ENCODE peak calls at places on chromosomes 13 and 19, in five cellular contexts. X, H, K, O and J are unnamed samples.

GRCh38 chr13:21670883-21671792 is at the start of gene FGF9:
- DNase-seq in X (peak), H (peak), K (peak), O (peak), J (peak)

GRCh38 chr13:84479656-84480055 is 597.4 kb upstream of the SLITRK1 start:
- DNase-seq in X (peak), H (no peak), K (no peak), O (no peak), J (no peak)

GRCh38 chr13:95937700-95938320 is 115.4 kb downstream of the UGGT2 start:
- DNase-seq in X (no peak), H (no peak), K (no peak), O (no peak), J (no peak)

GRCh38 chr13:23378009-23378632 is 55.4 kb downstream of the SACS start:
- DNase-seq in X (peak), H (peak), K (no peak), O (peak), J (no peak)

GRCh38 chr19:48603449-48603848 is 3.1 kb upstream of the SPACA4 start:
- DNase-seq in X (no peak), H (no peak), K (no peak), O (no peak), J (no peak)

GRCh38 chr13:72489751-72490150 is 237.7 kb downstream of the MZT1 start:
- DNase-seq in X (no peak), H (no peak), K (no peak), O (no peak), J (no peak)

GRCh38 chr13:103308700-103309099 is 242.5 kb upstream of the SLC10A2 start:
- DNase-seq in X (no peak), H (no peak), K (no peak), O (no peak), J (no peak)

GRCh38 chr13:36850790-36851438 is 31.9 kb downstream of the RFXAP start:
- DNase-seq in X (no peak), H (no peak), K (peak), O (peak), J (no peak)

GRCh38 chr13:19185086-19185864 is 3.7 kb upstream of the TUBA3C start:
- DNase-seq in X (no peak), H (no peak), K (no peak), O (no peak), J (no peak)

GRCh38 chr13:73717632-73718031 is 416.6 kb downstream of the KLF12 start:
- DNase-seq in X (peak), H (peak), K (no peak), O (no peak), J (no peak)

GRCh38 chr13:60329221-60329983 is 67.6 kb upstream of the TDRD3 start:
- DNase-seq in X (peak), H (peak), K (peak), O (peak), J (peak)

DNA sequence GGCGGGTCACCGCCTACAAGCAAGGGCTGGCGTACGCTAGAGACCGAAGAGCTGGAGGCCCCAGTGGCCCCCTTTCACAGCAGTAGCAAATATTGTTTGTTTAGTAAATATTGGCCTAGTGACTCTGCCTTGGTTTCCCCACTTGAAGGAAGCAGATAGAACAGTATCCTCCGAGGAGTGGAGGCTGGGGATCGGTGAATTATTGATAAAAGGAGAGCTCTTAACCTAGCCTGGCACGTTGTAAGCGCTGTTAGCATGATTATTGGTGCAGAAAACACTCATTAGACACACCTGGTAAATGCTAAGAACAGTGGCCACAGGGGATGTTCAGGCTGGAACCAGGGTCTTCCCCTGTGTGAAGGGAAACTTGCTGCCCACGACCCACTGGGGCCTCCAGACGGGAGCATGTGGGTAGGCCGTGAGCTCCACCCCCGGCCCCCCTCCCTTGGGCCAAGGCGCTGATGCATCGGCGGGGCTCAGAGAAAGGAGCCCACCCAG is 2.2 kb downstream of the IER2 start:
- DNase-seq in X (no peak), H (no peak), K (no peak), O (peak), J (no peak)
- H4K91ac ChIP-seq in X (peak), H (peak), K (peak), O (peak), J (no peak)

GRCh38 chr13:110867380-110867779 is 47.5 kb downstream of the ANKRD10 start:
- DNase-seq in X (no peak), H (no peak), K (peak), O (no peak), J (no peak)

GRCh38 chr13:110869805-110870706 is 44.8 kb downstream of the ANKRD10 start:
- DNase-seq in X (peak), H (peak), K (peak), O (peak), J (no peak)

GRCh38 chr13:110869231-110869804 is 45.6 kb downstream of the ANKRD10 start:
- DNase-seq in X (no peak), H (no peak), K (no peak), O (peak), J (no peak)

GRCh38 chr13:110866491-110867170 is 48.2 kb downstream of the ANKRD10 start:
- DNase-seq in X (no peak), H (no peak), K (peak), O (no peak), J (no peak)

DNA sequence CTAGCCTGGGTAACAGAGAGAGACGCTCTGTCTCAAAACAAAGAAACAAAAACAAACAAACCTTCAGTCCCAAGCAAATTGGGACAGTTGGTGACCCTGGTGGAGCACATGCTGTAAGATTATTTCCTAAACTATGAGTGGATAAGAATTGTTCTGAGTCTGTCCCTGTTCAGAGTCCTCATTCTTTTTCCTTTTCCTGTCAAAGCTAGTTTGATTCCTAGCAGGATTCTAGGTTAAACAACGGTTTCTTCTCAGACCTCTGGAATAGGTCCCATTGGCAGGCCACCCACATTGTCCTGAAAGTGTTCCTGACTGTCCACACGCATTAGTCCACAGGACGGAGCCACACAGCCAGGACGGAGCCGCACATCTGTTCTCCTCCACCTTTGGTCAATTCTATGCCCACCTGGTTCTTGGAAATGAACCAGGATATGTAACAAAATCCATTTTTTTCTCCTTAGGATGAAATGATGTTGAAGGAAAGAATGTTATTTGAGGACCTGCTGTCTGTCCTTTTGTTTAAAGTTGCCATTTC is 46.2 kb downstream of the ANKRD10 start:
- DNase-seq in X (no peak), H (no peak), K (peak), O (no peak), J (no peak)
- H3K4me3 ChIP-seq in X (no peak), H (no peak), K (no peak), O (no peak), J (no peak)

GRCh38 chr19:28026636-28027035 is 1186.3 kb downstream of the UQCRFS1 start:
- DNase-seq in X (no peak), H (no peak), K (no peak), O (no peak), J (no peak)
- H4K91ac ChIP-seq in X (no peak), H (no peak), K (no peak), O (no peak), J (no peak)

GRCh38 chr19:57103573-57104277 is 16.1 kb upstream of the USP29 start:
- DNase-seq in X (peak), H (peak), K (peak), O (peak), J (peak)
- H3K4me3 ChIP-seq in X (peak), H (no peak), K (no peak), O (no peak), J (no peak)

DNA sequence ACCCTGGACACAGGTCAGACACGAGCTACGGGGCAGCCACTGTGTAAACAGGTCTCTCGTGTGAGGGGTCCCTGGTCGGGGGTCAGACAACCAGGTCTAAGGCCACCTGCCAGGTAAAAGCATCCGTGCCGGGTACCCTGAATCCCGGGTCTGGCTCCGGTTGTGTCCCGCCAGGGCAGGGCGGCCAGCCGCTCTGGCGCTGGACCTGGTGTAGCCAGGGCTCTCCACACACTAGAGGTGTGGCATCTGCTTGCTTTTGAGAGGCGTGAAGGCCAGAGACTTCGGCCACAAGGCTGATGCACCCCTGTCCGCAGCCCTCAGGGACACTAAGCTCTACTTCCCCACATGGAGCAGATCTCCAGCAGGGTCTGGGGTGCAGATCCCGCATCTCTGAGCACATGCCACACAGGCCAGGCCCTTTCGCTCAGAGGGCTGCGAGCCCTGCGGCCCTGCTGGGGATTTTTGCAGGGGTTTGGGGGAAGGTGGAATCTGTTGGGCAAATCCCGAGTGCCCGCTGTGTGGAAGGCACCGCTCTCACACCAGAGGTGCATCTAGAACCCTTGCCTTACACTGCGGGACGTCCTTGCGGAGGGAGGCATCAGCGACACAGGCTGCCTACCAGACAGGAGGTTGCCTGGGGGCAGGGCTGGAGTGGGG is 13.8 kb upstream of the TIMM13 start:
- DNase-seq in X (no peak), H (no peak), K (no peak), O (no peak), J (no peak)
- H4K91ac ChIP-seq in X (no peak), H (no peak), K (no peak), O (no peak), J (no peak)

GRCh38 chr13:79393564-79394249 is 12.3 kb downstream of the RBM26 start:
- DNase-seq in X (no peak), H (no peak), K (no peak), O (peak), J (no peak)
- H3K4me3 ChIP-seq in X (no peak), H (no peak), K (no peak), O (no peak), J (peak)

DNA sequence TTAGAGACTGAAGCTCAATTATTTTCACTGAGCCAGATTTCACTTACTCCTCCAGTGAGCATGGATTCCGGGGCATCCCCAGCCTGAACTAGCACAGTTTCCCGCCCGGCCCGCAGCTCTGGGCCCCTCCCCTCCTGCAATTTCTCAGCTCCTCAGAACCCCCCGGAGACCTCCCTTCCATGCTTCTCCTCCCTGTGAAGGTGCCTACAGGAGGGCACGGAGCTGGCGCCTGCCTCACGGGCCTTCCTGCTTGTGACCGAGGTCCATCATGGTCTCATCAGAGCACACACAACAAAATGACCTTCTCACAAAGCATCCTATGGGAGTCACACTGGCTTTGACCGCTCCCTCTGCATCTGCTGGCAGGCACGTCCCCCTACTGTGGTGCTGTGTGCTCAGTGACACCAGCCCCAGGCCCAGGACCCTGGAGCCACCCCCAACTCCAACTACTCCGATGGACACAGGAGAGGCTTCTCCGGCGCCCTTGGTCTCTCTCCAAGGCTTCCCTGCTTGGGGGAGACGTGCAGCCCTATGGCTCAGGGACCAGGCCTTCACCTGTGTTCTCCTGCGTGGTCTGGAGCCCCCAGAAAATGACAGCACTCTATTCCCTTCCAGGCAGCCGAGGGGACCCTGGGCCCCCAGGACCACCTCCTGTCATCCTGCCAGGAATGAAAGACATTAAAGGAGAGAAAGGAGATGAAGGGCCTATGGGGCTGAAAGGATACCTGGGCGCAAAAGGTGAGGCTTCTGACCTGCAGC is 77.1 kb downstream of the RAB20 start:
- DNase-seq in X (no peak), H (no peak), K (no peak), O (no peak), J (no peak)
- H4K91ac ChIP-seq in X (no peak), H (no peak), K (peak), O (peak), J (no peak)

GRCh38 chr19:17966497-17967257 is at the start of gene KCNN1:
- DNase-seq in X (no peak), H (no peak), K (peak), O (no peak), J (no peak)
- H3K4me3 ChIP-seq in X (peak), H (no peak), K (peak), O (peak), J (peak)

DNA sequence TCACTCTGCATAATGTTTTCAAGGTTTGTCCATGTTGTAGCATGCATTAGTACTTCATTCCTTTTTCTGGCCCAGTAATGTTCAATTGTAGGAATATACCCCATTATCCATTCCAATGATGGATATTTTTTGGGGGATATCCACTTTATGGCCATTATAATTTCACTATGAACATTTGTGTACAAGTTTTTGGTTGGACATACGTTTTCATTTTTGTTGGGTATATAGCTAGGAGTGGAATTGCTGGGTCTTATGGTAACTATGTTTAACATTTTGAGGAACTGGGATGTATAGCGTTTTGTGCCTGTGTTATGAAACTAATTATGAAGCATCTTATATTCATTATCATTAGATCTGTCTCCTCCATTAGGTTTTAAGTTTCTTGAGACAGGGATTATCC is 191.6 kb downstream of the TM9SF2 start:
- DNase-seq in X (no peak), H (no peak), K (no peak), O (no peak), J (no peak)
- H4K91ac ChIP-seq in X (no peak), H (no peak), K (peak), O (no peak), J (no peak)